ENCODE peak calls at places on chromosomes 6 and 20, in ten cellular contexts. T, V, S, E, B, U, J, N, M and P are unnamed samples.

GRCh38 chr6:152636675-152637421 is at the start of gene SYNE1:
- DNase-seq in V (peak; percentile 14), J (no peak), S (peak; percentile 17), M (peak; percentile 67), N (peak; percentile 54), E (no peak), U (no peak), B (no peak), T (peak; percentile 59), P (no peak)

GRCh38 chr6:66663127-66663526 is 956.1 kb upstream of the EYS start:
- DNase-seq in J (no peak), S (no peak), V (no peak), T (no peak), E (no peak), U (no peak), N (no peak), B (no peak), M (peak; percentile 55), P (peak; percentile 14)

GRCh38 chr6:53049389-53049788 is 15.8 kb upstream of the FBXO9 start:
- DNase-seq in E (no peak), T (no peak), B (no peak), J (no peak), S (no peak), N (no peak), U (peak; percentile 18), M (no peak), V (no peak), P (no peak)

GRCh38 chr6:170250451-170250850 is 40.4 kb downstream of the DLL1 start:
- DNase-seq in S (no peak), M (no peak), N (no peak), V (no peak), B (no peak), T (no peak), U (no peak), E (no peak), J (no peak), P (no peak)

GRCh38 chr20:478949-479429 is 16.7 kb upstream of the TBC1D20 start:
- DNase-seq in S (peak; percentile 23), E (peak; percentile 41), M (peak; percentile 52), V (peak; percentile 10), J (no peak), N (no peak), T (no peak), B (no peak), U (peak; percentile 43), P (peak; percentile 43)

GRCh38 chr6:161139766-161140553 is 133.9 kb downstream of the AGPAT4 start:
- DNase-seq in T (peak; percentile 73), N (peak; percentile 61), E (no peak), U (peak; percentile 42), S (no peak), M (no peak), V (no peak), J (no peak), B (no peak), P (no peak)

GRCh38 chr6:134956676-134957075 is 6.8 kb upstream of the ALDH8A1 start:
- DNase-seq in T (no peak), U (no peak), E (no peak), B (no peak), S (no peak), V (no peak), N (no peak), J (no peak), M (no peak), P (no peak)

GRCh38 chr6:124441430-124441829 is 520.8 kb upstream of the RNF217 start:
- DNase-seq in M (no peak), U (no peak), T (no peak), E (no peak), B (no peak), N (no peak), V (no peak), S (no peak), J (no peak), P (no peak)

GRCh38 chr20:10647909-10648308 is 25.9 kb downstream of the JAG1 start:
- DNase-seq in E (no peak), U (no peak), N (no peak), S (no peak), M (no peak), V (no peak), B (peak; percentile 67), J (no peak), T (no peak), P (no peak)

GRCh38 chr20:10646006-10646405 is 27.8 kb downstream of the JAG1 start:
- DNase-seq in U (no peak), T (no peak), M (no peak), J (no peak), B (no peak), V (no peak), S (no peak), E (no peak), N (no peak), P (no peak)

GRCh38 chr20:10648651-10649050 is 25.1 kb downstream of the JAG1 start:
- DNase-seq in S (no peak), T (no peak), M (no peak), V (peak; percentile 95), B (peak; percentile 38), N (no peak), J (no peak), U (no peak), E (no peak), P (no peak)

GRCh38 chr20:10646886-10647420 is 26.8 kb downstream of the JAG1 start:
- DNase-seq in N (no peak), B (peak; percentile 69), J (no peak), V (no peak), S (no peak), U (no peak), M (no peak), E (no peak), T (no peak), P (no peak)

GRCh38 chr20:10647471-10647870 is 26.3 kb downstream of the JAG1 start:
- DNase-seq in V (no peak), T (no peak), S (no peak), E (no peak), N (no peak), B (peak; percentile 69), U (no peak), J (no peak), M (peak; percentile 53), P (no peak)
- TF ChIP-seq CTCF in V (peak; percentile 17), T (peak; percentile 15), S (no peak), E (peak; percentile 48), N (peak; percentile 63), B (no peak), U (peak; percentile 53), J (peak; percentile 48), M (peak; percentile 51), P (peak; percentile 58)

GRCh38 chr20:43799150-43799711 is 72.4 kb upstream of the GTSF1L start:
- DNase-seq in V (no peak), J (no peak), B (no peak), N (no peak), M (no peak), S (no peak), U (peak; percentile 73), T (no peak), E (no peak), P (no peak)
- H3K27ac ChIP-seq in V (no peak overlapping the region), J (no peak overlapping the region), B (no peak overlapping the region), N (no peak overlapping the region), M (no peak overlapping the region), S (no peak overlapping the region), U (no peak overlapping the region), T (no peak overlapping the region), E (no peak overlapping the region), P (no peak overlapping the region)

GRCh38 chr20:15931897-15932296 is 641.4 kb downstream of the KIF16B start:
- DNase-seq in J (no peak), M (no peak), N (no peak), S (no peak), V (no peak), U (no peak), B (no peak), E (no peak), T (no peak), P (no peak)

GRCh38 chr20:15925376-15925775 is 647.9 kb downstream of the KIF16B start:
- DNase-seq in J (peak; percentile 29), M (no peak), T (no peak), S (no peak), V (no peak), B (no peak), N (no peak), U (no peak), E (no peak), P (no peak)

GRCh38 chr20:15927893-15928650 is 645.2 kb downstream of the KIF16B start:
- DNase-seq in V (no peak), U (no peak), S (no peak), T (no peak), M (no peak), B (no peak), J (peak; percentile 81), N (no peak), E (no peak), P (no peak)

GRCh38 chr20:15928946-15929345 is 644.3 kb downstream of the KIF16B start:
- DNase-seq in N (no peak), J (no peak), V (no peak), M (no peak), E (no peak), T (no peak), U (no peak), S (no peak), B (no peak), P (no peak)

DNA sequence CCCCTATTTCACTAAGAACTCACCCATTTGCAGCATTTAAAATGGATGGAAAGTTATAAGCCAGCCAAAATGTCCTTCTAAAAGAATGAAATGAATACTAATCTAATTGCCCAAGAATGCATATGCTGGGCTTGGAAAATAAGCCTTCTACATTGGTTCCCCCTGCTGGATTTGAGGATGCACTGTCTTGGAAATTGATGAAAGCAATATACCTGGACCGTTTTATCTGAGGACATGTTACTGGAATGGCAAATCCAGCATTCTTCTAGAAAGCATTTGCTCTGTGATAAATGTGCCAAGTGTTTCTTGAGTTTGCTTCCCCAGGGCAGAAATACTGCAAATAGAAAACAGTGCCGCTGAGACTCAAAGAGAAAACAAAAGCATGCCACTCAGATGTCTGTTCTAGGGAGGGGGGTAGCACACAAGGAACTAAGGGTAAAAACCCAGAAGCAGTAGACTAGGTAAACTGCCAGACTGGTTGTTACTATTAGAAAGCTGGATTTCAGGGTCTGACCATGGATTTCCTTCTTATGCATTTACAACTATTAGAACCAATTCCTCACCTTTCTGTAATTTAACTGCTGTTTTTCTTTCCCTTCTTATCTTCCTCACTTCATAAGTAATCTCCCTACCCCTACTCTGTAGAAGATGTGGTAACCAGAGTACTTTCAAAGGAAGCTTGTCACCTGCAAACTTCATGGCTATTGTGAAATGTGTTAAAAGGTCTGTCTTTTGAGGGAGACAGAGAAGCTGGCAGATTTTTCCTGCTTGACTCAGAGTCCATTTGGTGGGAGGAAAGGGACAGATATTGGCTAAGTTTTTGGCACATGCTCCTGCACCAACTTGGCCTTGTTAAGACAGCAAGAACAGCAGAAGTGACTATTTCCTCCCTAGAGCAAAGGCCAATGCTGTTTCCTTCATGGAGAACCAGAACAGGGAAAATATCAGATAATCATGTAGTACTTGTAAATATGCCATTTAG is 642.6 kb downstream of the KIF16B start:
- DNase-seq in U (no peak), S (no peak), T (no peak), N (no peak), M (peak; percentile 47), B (no peak), E (no peak), J (peak; percentile 95), V (no peak), P (peak; percentile 43)
- TF ChIP-seq CTCF in U (peak; percentile 59), S (no peak), T (peak; percentile 32), N (peak; percentile 71), M (peak; percentile 71), B (no peak), E (peak; percentile 30), J (peak; percentile 80), V (peak; percentile 52), P (peak; percentile 80)

DNA sequence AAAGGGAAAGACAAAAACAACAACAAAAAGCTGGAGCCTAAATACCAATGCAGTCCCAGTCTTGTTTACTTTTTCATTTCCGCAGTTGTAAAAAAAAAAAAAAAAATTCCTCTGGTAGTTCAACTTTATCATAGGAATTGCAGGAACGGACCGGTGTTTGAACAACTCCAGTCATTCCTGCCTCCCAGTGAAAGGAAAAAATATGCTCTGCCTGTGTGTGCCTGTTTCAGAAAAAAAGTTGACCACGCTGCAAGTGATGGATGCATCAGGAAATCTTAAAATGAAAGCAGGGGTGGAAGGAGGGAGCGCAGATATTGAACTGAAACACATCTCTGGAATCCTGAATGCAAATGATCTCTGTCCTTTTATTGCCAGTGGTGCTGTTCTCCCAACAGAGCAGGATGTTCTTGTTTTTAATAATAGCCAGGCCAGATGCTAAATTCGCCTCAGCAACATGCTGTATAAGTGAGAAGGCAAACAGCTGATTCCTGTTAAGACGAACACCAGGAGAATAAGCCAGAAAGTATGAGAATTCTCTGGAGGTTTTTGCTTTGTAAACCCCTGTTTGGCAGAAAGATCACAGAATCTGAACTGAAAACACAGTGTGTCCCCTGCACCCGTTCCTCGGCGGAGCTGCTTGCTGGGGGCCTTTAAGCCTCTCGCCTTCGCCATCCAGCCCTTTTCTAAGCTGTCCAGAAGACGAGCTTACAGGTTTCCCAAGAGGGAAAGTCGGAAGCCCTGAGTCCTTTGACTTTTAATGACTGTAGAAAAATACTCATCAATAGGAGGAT is 178.4 kb upstream of the SUPT3H start:
- DNase-seq in B (no peak), U (no peak), S (no peak), M (peak; percentile 16), V (peak; percentile 45), E (no peak), J (no peak), N (no peak), T (no peak), P (no peak)
- H3K27ac ChIP-seq in B (no peak overlapping the region), U (no peak overlapping the region), S (peak overlapping the region; percentile 30), M (no peak overlapping the region), V (peak overlapping the region; percentile 63), E (no peak overlapping the region), J (no peak overlapping the region), N (no peak overlapping the region), T (no peak overlapping the region), P (no peak overlapping the region)